ENCODE peak calls at places on chromosomes 3 and 15, in ten cellular contexts. E, M, Z, D, O, I, N, S, U and F are unnamed samples.

GRCh38 chr3:132405188-132405587 is 12.1 kb upstream of the DNAJC13 start:
- DNase-seq in M (no peak), S (no peak), D (no peak), I (no peak), E (no peak), Z (no peak), U (no peak), N (no peak), O (no peak), F (no peak)

GRCh38 chr3:196942915-196943277 is 568 bp upstream of the NCBP2 start:
- DNase-seq in S (no peak), M (no peak), Z (no peak), I (no peak), U (no peak), O (peak), D (peak), E (no peak), N (no peak), F (no peak)

GRCh38 chr3:141561426-141562034 is 74.7 kb downstream of the RASA2 start:
- DNase-seq in M (no peak), U (no peak), N (peak), O (no peak), S (peak), D (peak), I (no peak), E (peak), Z (peak), F (no peak)

GRCh38 chr3:86921981-86922680 is 68.8 kb downstream of the VGLL3 start:
- DNase-seq in O (no peak), D (no peak), E (no peak), I (no peak), M (no peak), U (no peak), N (no peak), Z (no peak), S (no peak), F (no peak)

GRCh38 chr3:125165189-125165947 is 47.2 kb downstream of the SLC12A8 start:
- DNase-seq in Z (no peak), U (no peak), N (no peak), S (no peak), D (peak), E (no peak), I (peak), O (peak), M (no peak), F (no peak)

GRCh38 chr15:89226359-89227221 is 5.2 kb upstream of the RLBP1 start:
- DNase-seq in I (no peak), N (no peak), Z (no peak), S (no peak), O (no peak), U (no peak), D (no peak), M (no peak), E (no peak), F (no peak)

GRCh38 chr3:58068126-58068809 is 60.0 kb downstream of the FLNB start:
- DNase-seq in Z (no peak), D (no peak), S (no peak), E (no peak), N (no peak), O (no peak), I (no peak), U (no peak), M (no peak), F (no peak)

GRCh38 chr3:100463002-100463401 is 29.4 kb upstream of the TMEM45A start:
- DNase-seq in M (no peak), D (peak), I (no peak), S (peak), U (no peak), Z (no peak), E (no peak), O (no peak), N (peak), F (no peak)

GRCh38 chr3:9701006-9701405 is 2.6 kb upstream of the CPNE9 start:
- DNase-seq in D (no peak), S (no peak), N (no peak), U (no peak), M (no peak), Z (no peak), E (no peak), I (no peak), O (no peak), F (no peak)

GRCh38 chr3:187743195-187744141 is 1.8 kb downstream of the BCL6 start:
- DNase-seq in N (peak), E (peak), U (peak), S (no peak), D (peak), M (peak), Z (peak), O (peak), I (peak), F (peak)

GRCh38 chr3:33383951-33384350 is 56.3 kb downstream of the UBP1 start:
- DNase-seq in O (no peak), N (no peak), Z (no peak), U (no peak), D (no peak), M (no peak), I (no peak), S (no peak), E (no peak), F (no peak)

GRCh38 chr3:184067573-184068055 is 14.8 kb downstream of the HTR3C start:
- DNase-seq in O (no peak), U (no peak), E (no peak), Z (no peak), S (no peak), M (no peak), N (no peak), I (no peak), D (no peak), F (no peak)

GRCh38 chr3:103629391-103629790 is 1194.6 kb downstream of the ZPLD1 start:
- DNase-seq in I (no peak), M (no peak), Z (no peak), E (no peak), D (no peak), S (no peak), N (no peak), U (no peak), O (no peak), F (no peak)

GRCh38 chr15:82768414-82769081 is 37.3 kb downstream of the FSD2 start:
- DNase-seq in O (peak), D (no peak), S (no peak), M (no peak), N (no peak), E (no peak), Z (no peak), I (no peak), U (no peak), F (no peak)

GRCh38 chr3:177597325-177598109 is 400.2 kb upstream of the TBL1XR1 start:
- DNase-seq in E (peak), O (peak), M (peak), S (peak), N (peak), Z (peak), D (peak), U (peak), I (no peak), F (no peak)

GRCh38 chr15:49015896-49016295 is 30.4 kb downstream of the SECISBP2L start:
- DNase-seq in S (no peak), U (no peak), D (no peak), E (no peak), M (no peak), I (no peak), Z (no peak), N (no peak), O (no peak), F (no peak)

GRCh38 chr3:29384640-29385039 is 103.8 kb downstream of the RBMS3 start:
- DNase-seq in N (no peak), E (no peak), O (peak), Z (no peak), S (peak), D (peak), U (no peak), I (peak), M (no peak), F (no peak)

GRCh38 chr3:35780800-35781199 is 141.5 kb downstream of the ARPP21 start:
- DNase-seq in E (no peak), M (no peak), S (no peak), D (no peak), N (no peak), U (no peak), I (no peak), O (no peak), Z (no peak), F (no peak)

GRCh38 chr15:45448066-45448510 is 69.7 kb upstream of the GATM start:
- DNase-seq in N (peak), E (no peak), O (no peak), U (peak), Z (no peak), S (no peak), D (no peak), M (no peak), I (no peak), F (no peak)

GRCh38 chr15:88574062-88574461 is 27.6 kb upstream of the DET1 start:
- DNase-seq in O (no peak), N (no peak), D (peak), E (no peak), I (no peak), U (no peak), M (no peak), S (no peak), Z (no peak), F (no peak)

GRCh38 chr3:24377218-24377993 is 117.2 kb downstream of the THRB start:
- DNase-seq in U (no peak), O (peak), S (no peak), I (no peak), D (no peak), E (no peak), M (no peak), N (peak), Z (no peak), F (no peak)

GRCh38 chr3:126337980-126338651 is 19.1 kb downstream of the KLF15 start:
- DNase-seq in M (peak), S (no peak), Z (no peak), D (no peak), E (no peak), O (no peak), N (no peak), U (peak), I (no peak), F (peak)

GRCh38 chr15:96359371-96359771 is 28.9 kb downstream of the NR2F2 start:
- DNase-seq in I (no peak), U (no peak), M (no peak), Z (no peak), O (no peak), N (no peak), D (no peak), E (no peak), S (no peak), F (no peak)

GRCh38 chr3:190012314-190012782 is 108.3 kb downstream of the P3H2 start:
- DNase-seq in U (no peak), I (no peak), N (no peak), O (no peak), E (no peak), Z (no peak), S (no peak), M (no peak), D (no peak), F (no peak)
- H3K4me3 ChIP-seq in U (no peak), I (no peak), N (no peak), O (no peak), E (no peak), Z (no peak), S (no peak), M (no peak), D (no peak), F (no peak)

GRCh38 chr3:114213262-114213668 is 24.1 kb downstream of the ZNF80 start:
- DNase-seq in E (no peak), O (no peak), S (no peak), M (no peak), U (no peak), D (no peak), I (no peak), N (no peak), Z (no peak), F (no peak)
- H3K4me3 ChIP-seq in E (peak), O (peak), S (no peak), M (no peak), U (peak), D (no peak), I (peak), N (peak), Z (peak), F (peak)

GRCh38 chr3:49120438-49121135 is at the start of gene USP19:
- DNase-seq in U (peak), O (peak), Z (peak), D (peak), N (peak), M (peak), I (peak), E (peak), S (peak), F (peak)

GRCh38 chr3:49121244-49121671 is 635 bp upstream of the USP19 start:
- DNase-seq in I (no peak), M (no peak), O (no peak), S (no peak), D (no peak), E (no peak), U (no peak), N (no peak), Z (no peak), F (no peak)

GRCh38 chr3:49120096-49120437 is 556 bp downstream of the USP19 start:
- DNase-seq in E (peak), O (no peak), Z (peak), N (peak), D (no peak), I (no peak), S (no peak), M (no peak), U (no peak), F (no peak)

GRCh38 chr3:49119439-49119838 is 1.2 kb downstream of the USP19 start:
- DNase-seq in D (no peak), M (no peak), U (no peak), I (no peak), S (no peak), E (no peak), Z (no peak), N (no peak), O (no peak), F (no peak)

DNA sequence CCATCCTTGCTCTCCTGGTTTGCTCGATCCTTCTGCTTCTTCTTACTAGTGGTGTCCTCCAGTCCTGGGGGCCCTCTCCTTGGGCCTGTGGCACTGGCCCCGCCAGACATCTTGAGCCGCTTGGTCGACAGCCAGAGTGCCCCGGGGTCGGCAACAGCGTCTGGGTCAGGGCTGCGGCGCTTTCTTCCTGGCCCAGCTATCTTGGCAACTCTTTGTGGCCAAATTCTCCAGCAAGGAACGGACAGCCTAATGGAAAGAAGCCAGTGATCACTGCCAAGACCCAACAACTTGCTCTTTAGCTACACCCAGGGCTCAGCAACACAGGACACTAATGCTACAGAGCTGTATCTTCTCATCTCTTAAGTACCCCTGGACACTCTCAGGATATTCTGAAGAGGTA is 1.6 kb downstream of the USP19 start:
- DNase-seq in I (no peak), D (no peak), O (no peak), M (peak), Z (no peak), S (no peak), E (no peak), U (no peak), N (no peak), F (no peak)
- H3K4me3 ChIP-seq in I (peak), D (no peak), O (peak), M (no peak), Z (peak), S (peak), E (no peak), U (no peak), N (peak), F (peak)

DNA sequence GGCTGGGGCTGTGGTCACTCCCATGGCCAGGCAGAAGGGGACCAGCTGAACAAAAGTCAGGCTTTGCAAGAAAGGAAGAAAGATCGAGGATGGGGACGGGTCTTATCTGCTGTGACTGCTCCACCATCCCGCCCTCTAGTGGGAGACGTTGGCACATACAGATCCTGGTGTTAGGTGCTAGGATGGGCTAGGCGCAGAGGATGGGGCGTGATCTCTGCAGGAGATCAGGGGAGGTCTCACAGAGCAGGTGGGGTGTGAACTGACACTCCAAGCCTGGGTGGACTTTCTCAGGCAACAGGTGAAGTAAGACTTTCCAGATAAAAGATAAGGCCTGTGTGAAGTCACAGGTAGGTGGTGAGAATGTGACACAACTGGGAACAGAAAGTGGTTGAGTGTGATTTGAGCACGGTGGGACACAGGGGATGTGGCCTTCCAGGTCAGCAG is 141.9 kb upstream of the SMAD3 start:
- DNase-seq in N (peak), E (peak), Z (no peak), S (no peak), I (no peak), U (no peak), M (no peak), O (no peak), D (peak), F (no peak)
- H3K4me3 ChIP-seq in N (no peak), E (no peak), Z (no peak), S (no peak), I (no peak), U (no peak), M (no peak), O (no peak), D (no peak), F (no peak)

GRCh38 chr15:29113336-29114276 is 156.0 kb downstream of the NSMCE3 start:
- DNase-seq in E (no peak), O (no peak), M (no peak), Z (no peak), D (no peak), S (no peak), I (no peak), U (no peak), N (no peak), F (no peak)
- H3K4me3 ChIP-seq in E (no peak), O (no peak), M (no peak), Z (no peak), D (no peak), S (no peak), I (no peak), U (no peak), N (no peak), F (no peak)

GRCh38 chr15:41511331-41512077 is 2.1 kb downstream of the LTK start:
- DNase-seq in D (no peak), N (no peak), S (no peak), Z (no peak), M (no peak), I (no peak), U (no peak), E (no peak), O (no peak), F (no peak)

GRCh38 chr15:41512078-41512394 is 1.6 kb downstream of the LTK start:
- DNase-seq in M (no peak), O (no peak), E (no peak), D (no peak), N (no peak), U (no peak), Z (peak), S (no peak), I (no peak), F (no peak)

GRCh38 chr15:41513282-41514227 is at the start of gene LTK:
- DNase-seq in Z (no peak), N (peak), I (no peak), U (no peak), S (no peak), E (no peak), M (no peak), D (peak), O (no peak), F (no peak)

GRCh38 chr15:41510728-41511127 is 2.9 kb downstream of the LTK start:
- DNase-seq in I (no peak), M (no peak), O (no peak), E (no peak), N (no peak), D (no peak), Z (no peak), U (no peak), S (no peak), F (no peak)

GRCh38 chr15:41512512-41513281 is 930 bp downstream of the LTK start:
- DNase-seq in U (no peak), S (no peak), E (no peak), O (no peak), Z (peak), M (peak), N (peak), I (no peak), D (peak), F (no peak)
- H3K4me3 ChIP-seq in U (peak), S (peak), E (peak), O (peak), Z (peak), M (peak), N (peak), I (peak), D (peak), F (peak)

GRCh38 chr15:63489352-63489751 is 15.0 kb upstream of the USP3 start:
- DNase-seq in Z (no peak), S (no peak), E (no peak), D (no peak), N (no peak), O (no peak), M (no peak), U (no peak), I (no peak), F (no peak)

GRCh38 chr15:63491979-63492378 is 12.4 kb upstream of the USP3 start:
- DNase-seq in S (no peak), E (no peak), N (no peak), I (no peak), M (no peak), D (no peak), O (no peak), Z (no peak), U (no peak), F (no peak)

GRCh38 chr15:63492541-63493077 is 11.8 kb upstream of the USP3 start:
- DNase-seq in O (no peak), D (no peak), S (no peak), E (no peak), Z (no peak), I (no peak), U (no peak), M (no peak), N (no peak), F (no peak)

GRCh38 chr15:63490345-63491034 is 13.9 kb upstream of the USP3 start:
- DNase-seq in Z (no peak), M (no peak), U (no peak), E (no peak), O (no peak), N (peak), I (no peak), D (no peak), S (no peak), F (no peak)

DNA sequence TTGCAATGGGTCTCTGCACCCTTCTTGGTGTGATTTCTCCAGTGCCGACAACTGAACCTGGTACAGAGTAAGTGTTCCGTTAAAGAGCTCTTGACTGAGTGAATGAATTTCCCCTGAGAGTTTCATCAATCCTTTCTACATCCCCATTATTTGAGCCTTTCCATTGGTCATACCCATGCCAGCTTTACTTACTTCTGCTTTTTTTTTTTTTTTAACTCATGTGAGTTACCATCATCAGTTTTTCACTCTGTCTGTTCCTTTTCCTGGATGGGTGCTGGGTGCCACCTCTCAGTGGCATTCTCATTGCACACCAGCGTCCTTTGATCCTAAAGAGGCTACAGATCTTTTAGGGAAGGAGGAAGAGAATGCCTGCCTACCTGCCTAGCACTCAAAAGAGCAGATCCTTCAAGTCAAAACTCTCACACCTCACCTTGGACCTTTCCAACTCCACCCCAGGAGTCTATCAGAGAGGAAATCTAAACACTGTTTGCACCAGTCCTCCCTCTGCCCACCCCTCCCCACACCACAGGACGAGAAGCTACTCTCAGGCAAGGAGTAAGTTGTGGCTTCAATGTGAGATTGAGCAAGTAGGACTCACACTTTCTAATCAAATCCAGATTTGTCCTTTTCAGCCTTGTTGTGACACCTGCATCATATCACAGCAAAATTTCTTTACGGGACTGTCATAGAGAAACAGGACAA is 13.1 kb upstream of the USP3 start:
- DNase-seq in O (no peak), U (no peak), Z (no peak), I (no peak), E (no peak), S (no peak), N (peak), M (no peak), D (no peak), F (no peak)
- H3K4me3 ChIP-seq in O (no peak), U (no peak), Z (no peak), I (no peak), E (no peak), S (no peak), N (no peak), M (no peak), D (no peak), F (no peak)